ENCODE peak calls at places on chromosomes 1 and 21, in four cellular contexts. One of them, this sample, is unnamed.
A peak's percentile ranks its signal among the peaks of the same experiment; 100 is the strongest.

GRCh38 chr1:164577291-164577690 is 18.3 kb downstream of the PBX1 start:
- DNase-seq in K562: no peak
- DNase-seq in HL-60: no peak
- DNase-seq in GM12878: no peak
- DNase-seq in this sample: no peak

GRCh38 chr21:25518491-25518911 is 88.8 kb downstream of the MRPL39 start:
- DNase-seq in K562: no peak
- DNase-seq in HL-60: no peak
- DNase-seq in GM12878: no peak
- DNase-seq in this sample: no peak

GRCh38 chr1:50181027-50181663 is 72.4 kb downstream of the ELAVL4 start:
- DNase-seq in K562: no peak
- DNase-seq in HL-60: no peak
- DNase-seq in GM12878: no peak
- DNase-seq in this sample: no peak

GRCh38 chr1:228310162-228310792 is 96.4 kb downstream of the TRIM11 start:
- DNase-seq in K562: no peak
- DNase-seq in HL-60: no peak
- DNase-seq in GM12878: no peak
- DNase-seq in this sample: no peak

GRCh38 chr1:37513795-37514349 is 694 bp downstream of the MEAF6 start:
- DNase-seq in K562: peak; percentile 60
- DNase-seq in HL-60: no peak
- DNase-seq in GM12878: no peak
- DNase-seq in this sample: peak; percentile 42

GRCh38 chr1:6108937-6109636 is 63.4 kb downstream of the KCNAB2 start:
- DNase-seq in K562: no peak
- DNase-seq in HL-60: no peak
- DNase-seq in GM12878: no peak
- DNase-seq in this sample: peak; percentile 74

GRCh38 chr1:224541072-224541790 is 74.9 kb upstream of the CNIH3 start:
- DNase-seq in K562: no peak
- DNase-seq in HL-60: no peak
- DNase-seq in GM12878: no peak
- DNase-seq in this sample: no peak

GRCh38 chr21:17693801-17694200 is 81.1 kb upstream of the BTG3 start:
- DNase-seq in K562: no peak
- DNase-seq in HL-60: no peak
- DNase-seq in GM12878: no peak
- DNase-seq in this sample: no peak

GRCh38 chr21:33478858-33479678 is 706 bp downstream of the TMEM50B start:
- DNase-seq in K562: peak; percentile 68
- DNase-seq in HL-60: peak; percentile 27
- DNase-seq in GM12878: no peak
- DNase-seq in this sample: peak; percentile 52

DNA sequence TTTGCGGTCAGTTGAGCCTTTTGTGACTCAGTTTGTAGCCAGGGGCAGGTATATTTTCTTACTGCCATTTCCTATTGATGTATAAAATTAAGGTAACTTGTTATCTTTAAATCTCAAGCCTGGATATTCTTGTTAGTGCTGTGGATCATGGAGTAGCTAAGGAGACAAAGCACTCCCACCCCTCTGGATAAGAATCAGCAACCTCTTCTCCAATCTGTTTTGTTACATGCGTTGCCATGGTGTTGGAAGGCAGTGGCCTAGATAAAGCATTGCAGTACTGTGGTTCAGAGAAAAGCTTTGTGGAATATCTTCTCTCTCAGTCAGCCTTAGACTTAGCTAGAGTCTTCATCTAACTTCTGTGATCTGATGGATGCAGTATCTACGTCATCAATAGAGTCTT is 478.7 kb upstream of the DEPDC1 start:
- DNase-seq in K562: no peak
- DNase-seq in HL-60: no peak
- DNase-seq in GM12878: no peak
- DNase-seq in this sample: no peak
- TF ChIP-seq SPI1 in K562: no peak
- TF ChIP-seq SPI1 in HL-60: no peak
- TF ChIP-seq SPI1 in GM12878: no peak
- TF ChIP-seq SPI1 in this sample: no peak

GRCh38 chr1:11059990-11060948 is at the start of gene SRM:
- DNase-seq in K562: peak; percentile 97
- DNase-seq in HL-60: peak; percentile 81
- DNase-seq in GM12878: peak; percentile 40
- DNase-seq in this sample: peak; percentile 98
- TF ChIP-seq POLR2AphosphoS5 in K562: peak; percentile 59
- TF ChIP-seq POLR2AphosphoS5 in HL-60: peak; percentile 49
- TF ChIP-seq POLR2AphosphoS5 in GM12878: peak; percentile 56
- TF ChIP-seq POLR2AphosphoS5 in this sample: peak; percentile 2

DNA sequence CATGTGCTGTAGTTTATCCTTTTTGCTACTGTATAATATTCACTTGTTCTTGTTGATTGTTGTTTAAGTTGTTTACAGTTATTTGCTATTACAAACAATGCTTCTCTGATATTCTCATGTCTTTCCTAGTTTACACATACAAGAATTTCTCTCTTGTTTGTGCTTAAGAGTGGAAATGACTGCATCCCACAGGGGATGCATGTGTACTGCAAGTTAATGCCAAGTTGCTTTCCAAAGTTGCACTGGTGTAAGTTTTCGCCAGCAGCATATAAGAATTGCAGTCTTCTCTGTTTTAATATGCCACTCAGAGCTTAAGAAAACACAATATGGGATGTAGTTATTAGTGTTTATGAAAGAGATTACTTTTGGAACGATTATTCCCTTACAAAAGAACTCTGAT is 97.7 kb downstream of the NEK7 start:
- DNase-seq in K562: no peak
- DNase-seq in HL-60: no peak
- DNase-seq in GM12878: no peak
- DNase-seq in this sample: no peak
- TF ChIP-seq SPI1 in K562: no peak
- TF ChIP-seq SPI1 in HL-60: no peak
- TF ChIP-seq SPI1 in GM12878: no peak
- TF ChIP-seq SPI1 in this sample: no peak

GRCh38 chr21:31479714-31480113 is 135.7 kb upstream of the TIAM1 start:
- DNase-seq in K562: no peak
- DNase-seq in HL-60: no peak
- DNase-seq in GM12878: no peak
- DNase-seq in this sample: no peak
- TF ChIP-seq POLR2AphosphoS5 in K562: no peak
- TF ChIP-seq POLR2AphosphoS5 in HL-60: no peak
- TF ChIP-seq POLR2AphosphoS5 in GM12878: no peak
- TF ChIP-seq POLR2AphosphoS5 in this sample: no peak

GRCh38 chr21:38950388-38951094 is 144.8 kb downstream of the ETS2 start:
- DNase-seq in K562: no peak
- DNase-seq in HL-60: no peak
- DNase-seq in GM12878: no peak
- DNase-seq in this sample: no peak

GRCh38 chr21:38948981-38949380 is 143.3 kb downstream of the ETS2 start:
- DNase-seq in K562: no peak
- DNase-seq in HL-60: no peak
- DNase-seq in GM12878: no peak
- DNase-seq in this sample: no peak

GRCh38 chr21:38945536-38946245 is 140.0 kb downstream of the ETS2 start:
- DNase-seq in K562: no peak
- DNase-seq in HL-60: no peak
- DNase-seq in GM12878: no peak
- DNase-seq in this sample: no peak

GRCh38 chr21:38951095-38951745 is 145.5 kb downstream of the ETS2 start:
- DNase-seq in K562: no peak
- DNase-seq in HL-60: no peak
- DNase-seq in GM12878: no peak
- DNase-seq in this sample: no peak

GRCh38 chr21:38948377-38948776 is 142.6 kb downstream of the ETS2 start:
- DNase-seq in K562: no peak
- DNase-seq in HL-60: no peak
- DNase-seq in GM12878: no peak
- DNase-seq in this sample: no peak
- TF ChIP-seq SPI1 in K562: no peak
- TF ChIP-seq SPI1 in HL-60: no peak
- TF ChIP-seq SPI1 in GM12878: no peak
- TF ChIP-seq SPI1 in this sample: no peak

DNA sequence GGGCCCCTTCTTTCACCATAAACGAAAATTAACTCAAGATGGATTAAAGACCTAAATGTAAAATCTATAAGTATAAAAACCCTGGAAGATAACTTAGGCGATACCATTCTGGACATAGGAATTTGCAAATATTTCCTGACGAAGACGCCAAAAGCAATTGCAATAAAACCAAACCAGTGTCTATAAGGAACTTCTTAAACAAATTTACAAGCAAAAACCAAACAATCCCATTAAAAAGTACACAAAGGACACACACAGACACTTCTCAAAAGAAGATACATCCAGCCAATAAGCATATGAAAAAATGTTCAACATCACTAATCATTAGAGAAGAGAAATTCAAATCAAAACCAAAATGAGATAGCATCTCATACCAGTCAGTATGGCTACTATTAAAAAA is 78.8 kb upstream of the C1orf105 start:
- DNase-seq in K562: no peak
- DNase-seq in HL-60: no peak
- DNase-seq in GM12878: no peak
- DNase-seq in this sample: no peak
- TF ChIP-seq POLR2AphosphoS5 in K562: no peak
- TF ChIP-seq POLR2AphosphoS5 in HL-60: no peak
- TF ChIP-seq POLR2AphosphoS5 in GM12878: no peak
- TF ChIP-seq POLR2AphosphoS5 in this sample: no peak

GRCh38 chr1:237566581-237566980 is 324.1 kb downstream of the ZP4 start:
- DNase-seq in K562: no peak
- DNase-seq in HL-60: no peak
- DNase-seq in GM12878: no peak
- DNase-seq in this sample: no peak
- TF ChIP-seq SPI1 in K562: no peak
- TF ChIP-seq SPI1 in HL-60: no peak
- TF ChIP-seq SPI1 in GM12878: no peak
- TF ChIP-seq SPI1 in this sample: no peak

DNA sequence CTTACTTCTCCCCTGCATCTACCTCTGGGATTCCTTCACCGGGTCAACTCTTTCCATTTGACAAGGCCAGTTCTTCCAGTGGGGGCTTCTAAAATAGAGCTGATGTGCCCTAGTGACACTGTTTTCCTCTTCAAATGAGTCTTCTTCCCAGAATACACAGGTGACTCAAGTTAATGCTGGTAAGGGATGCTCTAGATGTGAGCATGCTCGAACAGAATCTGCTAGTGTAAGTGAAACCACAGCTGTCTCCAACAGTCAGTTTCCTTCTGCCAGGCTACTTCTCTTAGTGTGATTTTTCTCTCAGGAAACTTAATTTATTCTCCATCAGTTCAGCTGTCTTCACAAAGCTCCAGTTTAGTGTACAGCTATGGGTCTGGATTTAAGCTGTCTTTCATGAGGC is 194.9 kb upstream of the C1orf87 start:
- DNase-seq in K562: no peak
- DNase-seq in HL-60: no peak
- DNase-seq in GM12878: no peak
- DNase-seq in this sample: no peak
- TF ChIP-seq POLR2AphosphoS5 in K562: no peak
- TF ChIP-seq POLR2AphosphoS5 in HL-60: no peak
- TF ChIP-seq POLR2AphosphoS5 in GM12878: no peak
- TF ChIP-seq POLR2AphosphoS5 in this sample: no peak

DNA sequence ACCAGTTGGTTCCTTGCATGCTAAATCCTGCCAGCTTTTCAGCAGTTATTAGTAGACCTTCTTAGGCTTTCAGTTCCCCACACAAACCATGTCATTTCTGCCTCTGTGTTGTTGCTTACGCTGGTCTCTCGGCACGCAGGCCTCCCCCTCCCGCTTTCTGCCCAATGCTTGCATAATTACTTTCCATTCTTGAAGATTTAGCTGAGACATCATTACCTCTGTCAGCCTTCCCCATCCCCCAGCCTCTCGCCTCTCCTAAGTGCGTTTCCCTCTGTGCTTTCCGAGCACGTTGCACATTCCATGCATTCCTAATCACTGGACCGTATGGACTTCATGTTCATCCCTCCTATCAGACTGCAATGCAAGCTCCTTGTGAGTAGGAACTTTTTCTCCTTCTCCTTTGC is 26.8 kb downstream of the TSHB start:
- DNase-seq in K562: no peak
- DNase-seq in HL-60: peak; percentile 88
- DNase-seq in GM12878: no peak
- DNase-seq in this sample: no peak
- TF ChIP-seq SPI1 in K562: no peak
- TF ChIP-seq SPI1 in HL-60: no peak
- TF ChIP-seq SPI1 in GM12878: peak; percentile 49
- TF ChIP-seq SPI1 in this sample: no peak